ENCODE peak calls at places on chromosomes 2 and 18, in four cellular contexts. X, H, Q and J are unnamed samples.

GRCh38 chr2:219451626-219452360 is 17.1 kb downstream of the SPEG start:
- DNase-seq in X (no peak), H (no peak), Q (no peak), J (no peak)

GRCh38 chr2:190553254-190553653 is 18.7 kb upstream of the NEMP2 start:
- DNase-seq in X (no peak), H (no peak), Q (no peak), J (no peak)

GRCh38 chr2:64865073-64865830 is 123.9 kb upstream of the SLC1A4 start:
- DNase-seq in X (peak; percentile 90), H (no peak), Q (peak; percentile 95), J (no peak)

GRCh38 chr2:127196998-127197397 is 23.1 kb downstream of the CYP27C1 start:
- DNase-seq in X (peak; percentile 48), H (peak; percentile 11), Q (no peak), J (peak; percentile 62)

GRCh38 chr2:10524341-10524740 is 76.2 kb upstream of the ODC1 start:
- DNase-seq in X (no peak), H (no peak), Q (no peak), J (no peak)

GRCh38 chr18:60292186-60292585 is 80.4 kb downstream of the MC4R start:
- DNase-seq in X (no peak), H (no peak), Q (no peak), J (no peak)

GRCh38 chr2:239399404-239399999 is 1.3 kb downstream of the HDAC4 start:
- DNase-seq in X (no peak), H (no peak), Q (peak; percentile 54), J (peak; percentile 26)

GRCh38 chr2:44759823-44760222 is 181.7 kb upstream of the SIX3 start:
- DNase-seq in X (no peak), H (no peak), Q (no peak), J (no peak)

GRCh38 chr18:13175266-13175665 is 43.3 kb upstream of the LDLRAD4 start:
- DNase-seq in X (peak; percentile 2), H (no peak), Q (no peak), J (no peak)

GRCh38 chr2:19369341-19369955 is 11.0 kb upstream of the OSR1 start:
- DNase-seq in X (no peak), H (no peak), Q (no peak), J (no peak)

GRCh38 chr2:161237397-161238263 is 70.6 kb upstream of the PSMD14 start:
- DNase-seq in X (no peak), H (no peak), Q (peak; percentile 78), J (no peak)

GRCh38 chr2:241595600-241596140 is 37.1 kb downstream of the BOK start:
- DNase-seq in X (no peak), H (no peak), Q (no peak), J (no peak)

GRCh38 chr2:103484906-103485305 is 723.1 kb downstream of the TMEM182 start:
- DNase-seq in X (no peak), H (no peak), Q (no peak), J (no peak)

GRCh38 chr2:173935305-173935704 is 29.9 kb downstream of the SP3 start:
- DNase-seq in X (no peak), H (no peak), Q (no peak), J (no peak)

GRCh38 chr2:102801098-102801718 is 39.4 kb downstream of the TMEM182 start:
- DNase-seq in X (peak; percentile 10), H (no peak), Q (no peak), J (no peak)

GRCh38 chr2:98405301-98405700 is 39.4 kb upstream of the INPP4A start:
- DNase-seq in X (no peak), H (no peak), Q (no peak), J (no peak)

GRCh38 chr18:71678144-71678543 is 866.0 kb downstream of the CBLN2 start:
- DNase-seq in X (no peak), H (no peak), Q (no peak), J (no peak)

GRCh38 chr2:132725716-132726115 is 55.7 kb upstream of the LYPD1 start:
- DNase-seq in X (no peak), H (no peak), Q (peak; percentile 52), J (no peak)

GRCh38 chr18:74856967-74857366 is 259.3 kb downstream of the ZNF407 start:
- DNase-seq in X (no peak), H (no peak), Q (peak; percentile 54), J (no peak)

GRCh38 chr18:55857961-55858360 is 270.0 kb upstream of the TCF4 start:
- DNase-seq in X (no peak), H (no peak), Q (no peak), J (no peak)

GRCh38 chr2:100418563-100418962 is 1.1 kb upstream of the CHST10 start:
- DNase-seq in X (no peak), H (no peak), Q (no peak), J (no peak)
- H3K4me3 ChIP-seq in X (no peak overlapping the region), H (no peak overlapping the region), Q (no peak overlapping the region), J (no peak overlapping the region)

GRCh38 chr2:105378276-105378840 is 20.5 kb downstream of the FHL2 start:
- DNase-seq in X (no peak), H (no peak), Q (no peak), J (no peak)
- TF ChIP-seq GABPA in X (no peak), H (no peak), Q (no peak), J (no peak)

DNA sequence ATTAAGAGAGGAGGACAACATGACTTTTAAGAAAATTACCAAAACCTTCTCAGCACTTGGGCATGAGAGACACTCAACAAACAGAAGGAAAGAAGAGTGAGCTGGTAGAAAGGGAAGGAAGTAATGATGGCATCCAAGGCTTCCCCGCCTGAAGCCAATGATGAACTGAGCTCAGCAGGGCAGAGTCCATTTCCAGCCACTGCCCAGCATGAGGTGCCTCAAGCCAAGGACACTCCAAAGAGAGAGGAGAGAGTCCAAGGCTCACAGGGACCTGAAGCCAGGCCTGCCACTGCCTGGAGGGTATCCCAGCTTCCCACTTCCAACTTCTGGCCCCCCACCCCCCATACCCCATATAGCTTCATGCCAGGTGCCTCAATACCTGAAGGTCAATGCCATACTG is 9.5 kb upstream of the TNS1 start:
- DNase-seq in X (no peak), H (no peak), Q (no peak), J (no peak)
- H3K4me3 ChIP-seq in X (no peak overlapping the region), H (no peak overlapping the region), Q (no peak overlapping the region), J (no peak overlapping the region)

GRCh38 chr2:35081001-35081628 is 1274.5 kb upstream of the CRIM1 start:
- DNase-seq in X (no peak), H (no peak), Q (no peak), J (no peak)
- TF ChIP-seq GABPA in X (no peak), H (no peak), Q (no peak), J (no peak)

GRCh38 chr2:112625474-112626114 is 20.1 kb upstream of the SLC20A1 start:
- DNase-seq in X (no peak), H (no peak), Q (no peak), J (no peak)

GRCh38 chr2:112629224-112629623 is 16.5 kb upstream of the SLC20A1 start:
- DNase-seq in X (no peak), H (no peak), Q (no peak), J (no peak)

GRCh38 chr2:112629823-112630222 is 15.9 kb upstream of the SLC20A1 start:
- DNase-seq in X (no peak), H (no peak), Q (no peak), J (no peak)

GRCh38 chr2:112626604-112627059 is 19.1 kb upstream of the SLC20A1 start:
- DNase-seq in X (peak; percentile 52), H (no peak), Q (peak; percentile 79), J (peak; percentile 35)

GRCh38 chr2:112627060-112628040 is 18.4 kb upstream of the SLC20A1 start:
- DNase-seq in X (no peak), H (no peak), Q (no peak), J (peak; percentile 86)
- H3K4me3 ChIP-seq in X (no peak overlapping the region), H (no peak overlapping the region), Q (peak overlapping the region; percentile 37), J (no peak overlapping the region)

GRCh38 chr2:61911510-61911909 is 6.0 kb downstream of the COMMD1 start:
- DNase-seq in X (no peak), H (no peak), Q (no peak), J (peak; percentile 15)
- TF ChIP-seq GABPA in X (no peak), H (no peak), Q (no peak), J (no peak)

GRCh38 chr18:76528477-76529432 is 33.7 kb upstream of the ZNF516 start:
- DNase-seq in X (no peak), H (peak; percentile 13), Q (no peak), J (peak; percentile 86)
- H3K4me3 ChIP-seq in X (no peak overlapping the region), H (peak overlapping the region; percentile 57), Q (no peak overlapping the region), J (peak overlapping the region; percentile 21)

GRCh38 chr2:205287316-205287715 is 395.0 kb upstream of the NRP2 start:
- DNase-seq in X (no peak), H (no peak), Q (no peak), J (no peak)

GRCh38 chr2:205293559-205293958 is 388.7 kb upstream of the NRP2 start:
- DNase-seq in X (no peak), H (no peak), Q (no peak), J (peak; percentile 8)

GRCh38 chr2:205288681-205289080 is 393.6 kb upstream of the NRP2 start:
- DNase-seq in X (no peak), H (no peak), Q (no peak), J (no peak)

GRCh38 chr2:205292665-205293295 is 389.5 kb upstream of the NRP2 start:
- DNase-seq in X (no peak), H (no peak), Q (no peak), J (no peak)

GRCh38 chr2:205290299-205290698 is 392.0 kb upstream of the NRP2 start:
- DNase-seq in X (no peak), H (no peak), Q (no peak), J (no peak)
- TF ChIP-seq GABPA in X (no peak), H (no peak), Q (no peak), J (no peak)